ENCODE peak calls at places on chromosome 1, in six cellular contexts. D is endodermal cell, I is upper lobe of right lung, M is neural crest cell, H is transverse colon, O is GM20000. L is an unnamed sample.

GRCh38 chr1:98119793-98120192 is 199.0 kb upstream of the DPYD start:
- DNase-seq in D (peak), I (no peak), M (peak), H (no peak), O (no peak), L (peak)

GRCh38 chr1:158285756-158286241 is 3.9 kb upstream of the CD1C start:
- DNase-seq in D (no peak), I (peak), M (no peak), H (peak), O (peak), L (no peak)

GRCh38 chr1:110212165-110213142 is 2.3 kb downstream of the KCNC4 start:
- DNase-seq in D (peak), I (no peak), M (no peak), H (no peak), O (no peak), L (no peak)

GRCh38 chr1:197399691-197400521 is 131.9 kb downstream of the CRB1 start:
- DNase-seq in D (peak), I (no peak), M (no peak), H (no peak), O (peak), L (peak)

GRCh38 chr1:161021168-161021958 is 411 bp upstream of the F11R start:
- DNase-seq in D (peak), I (peak), M (peak), H (peak), O (peak), L (peak)

GRCh38 chr1:7940745-7941436 is at the start of gene TNFRSF9:
- DNase-seq in D (peak), I (peak), M (no peak), H (no peak), O (peak), L (no peak)

GRCh38 chr1:17207966-17208418 is 3.1 kb downstream of the PADI1 start:
- DNase-seq in D (peak), I (no peak), M (no peak), H (no peak), O (peak), L (no peak)

GRCh38 chr1:207342351-207342750 is 20.9 kb downstream of the CD55 start:
- DNase-seq in D (no peak), I (no peak), M (no peak), H (no peak), O (no peak), L (no peak)

GRCh38 chr1:101253976-101254660 is 17.3 kb downstream of the S1PR1 start:
- DNase-seq in D (no peak), I (no peak), M (no peak), H (no peak), O (no peak), L (no peak)

GRCh38 chr1:27026621-27027574 is 14.2 kb upstream of the TENT5B start:
- DNase-seq in D (peak), I (peak), M (no peak), H (peak), O (no peak), L (no peak)

GRCh38 chr1:89085781-89086180 is 20.8 kb upstream of the GBP1 start:
- DNase-seq in D (no peak), I (no peak), M (no peak), H (peak), O (peak), L (peak)

GRCh38 chr1:242431786-242432185 is 92.7 kb downstream of the PLD5 start:
- DNase-seq in D (no peak), I (no peak), M (no peak), H (no peak), O (no peak), L (no peak)

GRCh38 chr1:194710671-194711070 is 1524.3 kb upstream of the B3GALT2 start:
- DNase-seq in D (no peak), I (no peak), M (no peak), H (no peak), O (no peak), L (no peak)

GRCh38 chr1:160373696-160374095 is 6.8 kb downstream of the NHLH1 start:
- DNase-seq in D (no peak), I (no peak), M (no peak), H (no peak), O (no peak), L (no peak)

GRCh38 chr1:48187969-48188563 is 34.5 kb upstream of the SLC5A9 start:
- DNase-seq in D (no peak), I (no peak), M (no peak), H (no peak), O (no peak), L (no peak)

GRCh38 chr1:31755197-31755611 is 8.9 kb downstream of the ADGRB2 start:
- DNase-seq in D (no peak), I (no peak), M (no peak), H (no peak), O (no peak), L (no peak)

GRCh38 chr1:16351449-16351993 is 759 bp downstream of the FBXO42 start:
- DNase-seq in D (no peak), I (no peak), M (no peak), H (no peak), O (peak), L (no peak)

GRCh38 chr1:152410599-152410998 is 3.5 kb downstream of the CRNN start:
- DNase-seq in D (no peak), I (peak), M (no peak), H (no peak), O (no peak), L (no peak)

GRCh38 chr1:193568451-193568985 is 382.1 kb upstream of the B3GALT2 start:
- DNase-seq in D (no peak), I (no peak), M (no peak), H (no peak), O (no peak), L (no peak)

GRCh38 chr1:29849038-29849750 is 612.9 kb downstream of the PTPRU start:
- DNase-seq in D (peak), I (no peak), M (peak), H (peak), O (peak), L (no peak)

GRCh38 chr1:27752372-27752771 is 20.6 kb upstream of the STX12 start:
- DNase-seq in D (no peak), I (no peak), M (no peak), H (no peak), O (no peak), L (no peak)

DNA sequence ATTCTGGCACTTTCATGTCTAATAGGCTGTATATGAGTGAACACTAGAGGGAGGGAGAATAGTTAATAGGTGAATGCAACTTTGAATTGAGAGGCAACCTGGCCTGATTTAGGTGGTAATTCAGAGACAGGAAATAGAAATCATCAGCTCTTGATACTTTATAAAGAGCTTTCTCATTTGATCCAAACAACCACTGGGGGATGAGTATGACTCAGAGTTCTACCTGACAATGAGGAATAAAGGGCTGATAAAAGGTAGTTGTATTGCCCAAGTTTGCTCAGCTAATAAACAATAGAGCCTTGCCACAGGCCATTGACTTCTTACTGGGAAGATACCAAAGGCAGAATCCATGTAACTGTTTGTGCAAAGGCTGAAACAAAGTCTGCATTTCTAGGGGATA is 5.3 kb upstream of the FAM89A start:
- DNase-seq in D (no peak), I (no peak), M (no peak), H (no peak), O (no peak), L (no peak)
- TF ChIP-seq CTCF in D (no peak), I (no peak), M (no peak), H (no peak), O (no peak), L (no peak)

GRCh38 chr1:166907051-166907450 is 31.0 kb upstream of the TADA1 start:
- DNase-seq in D (no peak), I (no peak), M (no peak), H (no peak), O (no peak), L (no peak)

GRCh38 chr1:166911624-166912023 is 35.6 kb upstream of the TADA1 start:
- DNase-seq in D (no peak), I (no peak), M (no peak), H (no peak), O (no peak), L (no peak)

GRCh38 chr1:166908942-166909341 is 32.9 kb upstream of the TADA1 start:
- DNase-seq in D (no peak), I (no peak), M (no peak), H (no peak), O (no peak), L (no peak)

GRCh38 chr1:166907763-166908162 is 31.7 kb upstream of the TADA1 start:
- DNase-seq in D (no peak), I (no peak), M (no peak), H (no peak), O (no peak), L (no peak)

GRCh38 chr1:166910396-166910994 is 34.4 kb upstream of the TADA1 start:
- DNase-seq in D (peak), I (no peak), M (peak), H (peak), O (peak), L (peak)
- TF ChIP-seq CTCF in D (peak), I (peak), M (peak), H (peak), O (peak), L (peak)

GRCh38 chr1:94541175-94542087 is at the start of gene F3:
- DNase-seq in D (peak), I (peak), M (peak), H (peak), O (peak), L (no peak)
- TF ChIP-seq CTCF in D (peak), I (peak), M (peak), H (no peak), O (no peak), L (no peak)

GRCh38 chr1:156500847-156501686 is 492 bp upstream of the MEF2D start:
- DNase-seq in D (peak), I (peak), M (peak), H (peak), O (peak), L (peak)
- TF ChIP-seq CTCF in D (peak), I (peak), M (peak), H (peak), O (peak), L (peak)

DNA sequence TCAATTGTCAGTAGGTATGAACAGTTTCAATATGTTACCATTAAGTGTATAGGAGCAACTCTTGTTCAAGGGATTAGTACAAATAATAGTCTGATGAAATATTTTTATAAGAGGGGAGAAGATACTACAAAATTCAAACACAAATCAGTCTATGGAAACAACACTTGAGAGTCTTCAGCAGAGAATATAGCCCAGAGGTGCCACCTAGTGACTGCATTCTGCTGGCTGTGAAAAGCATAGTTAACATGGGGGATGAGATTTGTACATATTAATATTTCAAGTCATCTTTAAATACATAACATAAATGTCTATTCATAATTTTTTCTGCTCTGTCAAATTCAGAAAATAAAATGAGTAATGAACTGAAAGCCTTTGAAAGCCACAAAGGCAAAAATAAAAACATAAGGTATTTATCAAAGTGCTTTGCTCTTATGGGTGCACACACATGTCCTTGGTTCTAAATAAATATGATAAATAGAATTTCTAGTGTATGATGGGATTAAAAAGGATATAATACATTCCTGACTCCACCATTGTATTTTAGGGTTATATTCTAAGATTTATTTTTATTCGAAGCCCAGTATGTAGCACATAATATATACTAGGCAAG is 440.9 kb upstream of the ZRANB2 start:
- DNase-seq in D (peak), I (peak), M (peak), H (peak), O (peak), L (peak)
- TF ChIP-seq CTCF in D (peak), I (peak), M (peak), H (peak), O (peak), L (peak)

GRCh38 chr1:41024953-41025352 is 3.4 kb upstream of the SLFNL1 start:
- DNase-seq in D (peak), I (no peak), M (peak), H (no peak), O (no peak), L (no peak)
- TF ChIP-seq CTCF in D (peak), I (no peak), M (no peak), H (no peak), O (no peak), L (no peak)